ENCODE peak calls at places on chromosome 22, in six cellular contexts. C, L, D, G, F and S are unnamed samples.

GRCh38 chr22:40041738-40042137 is 47.0 kb downstream of the FAM83F start:
- DNase-seq in C (no peak), L (no peak), D (no peak), G (no peak), F (no peak), S (no peak)

GRCh38 chr22:45587638-45588481 is 83.8 kb upstream of the ATXN10 start:
- DNase-seq in C (no peak), L (peak; percentile 12), D (no peak), G (no peak), F (no peak), S (no peak)

GRCh38 chr22:31160328-31160978 is 471 bp downstream of the RNF185 start:
- DNase-seq in C (peak; percentile 49), L (no peak), D (no peak), G (no peak), F (no peak), S (no peak)

GRCh38 chr22:29790061-29790460 is 22.9 kb downstream of the UQCR10 start:
- DNase-seq in C (no peak), L (no peak), D (no peak), G (no peak), F (no peak), S (no peak)

GRCh38 chr22:35835267-35835997 is 117.8 kb downstream of the APOL5 start:
- DNase-seq in C (no peak), L (no peak), D (no peak), G (no peak), F (no peak), S (no peak)

GRCh38 chr22:40123387-40123786 is 54.3 kb upstream of the TNRC6B start:
- DNase-seq in C (no peak), L (no peak), D (no peak), G (no peak), F (no peak), S (no peak)

GRCh38 chr22:48031589-48031988 is 1269.1 kb downstream of the TBC1D22A start:
- DNase-seq in C (no peak), L (no peak), D (no peak), G (no peak), F (no peak), S (no peak)

GRCh38 chr22:17872491-17872890 is 98.2 kb upstream of the BID start:
- DNase-seq in C (no peak), L (no peak), D (no peak), G (no peak), F (no peak), S (no peak)

GRCh38 chr22:39967996-39968968 is 8.1 kb downstream of the TMA7B start:
- DNase-seq in C (no peak), L (no peak), D (peak; percentile 62), G (no peak), F (no peak), S (no peak)

GRCh38 chr22:32617271-32617670 is 142.7 kb downstream of the FBXO7 start:
- DNase-seq in C (no peak), L (no peak), D (no peak), G (no peak), F (no peak), S (no peak)

GRCh38 chr22:48653306-48653705 is 1174.4 kb downstream of the BRD1 start:
- DNase-seq in C (no peak), L (no peak), D (no peak), G (no peak), F (no peak), S (no peak)

GRCh38 chr22:46592390-46592872 is 27.8 kb upstream of the GRAMD4 start:
- DNase-seq in C (no peak), L (peak; percentile 70), D (peak; percentile 56), G (peak; percentile 64), F (no peak), S (no peak)

GRCh38 chr22:28855355-28856094 is 27.8 kb upstream of the ZNRF3 start:
- DNase-seq in C (peak; percentile 71), L (no peak), D (peak; percentile 79), G (no peak), F (peak; percentile 42), S (peak; percentile 34)

GRCh38 chr22:49760280-49760629 is 67.4 kb downstream of the BRD1 start:
- DNase-seq in C (no peak), L (no peak), D (peak; percentile 21), G (no peak), F (no peak), S (peak; percentile 3)

GRCh38 chr22:21669026-21669425 is 3.2 kb downstream of the PPIL2 start:
- DNase-seq in C (no peak), L (no peak), D (no peak), G (no peak), F (no peak), S (no peak)

GRCh38 chr22:44578516-44579230 is 80.6 kb upstream of the RTL6 start:
- DNase-seq in C (no peak), L (peak; percentile 18), D (no peak), G (no peak), F (no peak), S (no peak)

GRCh38 chr22:19361501-19362103 is 69.9 kb downstream of the HIRA start:
- DNase-seq in C (no peak), L (no peak), D (no peak), G (peak; percentile 41), F (no peak), S (no peak)

GRCh38 chr22:40423882-40424640 is 53.7 kb downstream of the SGSM3 start:
- DNase-seq in C (no peak), L (peak; percentile 21), D (no peak), G (no peak), F (no peak), S (no peak)

GRCh38 chr22:46914916-46915894 is 152.8 kb downstream of the TBC1D22A start:
- DNase-seq in C (no peak), L (no peak), D (no peak), G (no peak), F (no peak), S (no peak)

GRCh38 chr22:33389927-33390326 is 331.7 kb upstream of the SYN3 start:
- DNase-seq in C (no peak), L (no peak), D (no peak), G (no peak), F (no peak), S (no peak)

GRCh38 chr22:34960005-34960404 is 106.0 kb upstream of the ISX start:
- DNase-seq in C (no peak), L (no peak), D (no peak), G (no peak), F (no peak), S (no peak)

GRCh38 chr22:48758021-48758561 is 1069.6 kb downstream of the BRD1 start:
- DNase-seq in C (no peak), L (peak; percentile 30), D (peak; percentile 45), G (no peak), F (peak; percentile 25), S (peak; percentile 7)

GRCh38 chr22:29143848-29144785 is 61.6 kb upstream of the EMID1 start:
- DNase-seq in C (peak; percentile 50), L (no peak), D (no peak), G (no peak), F (peak; percentile 21), S (no peak)

GRCh38 chr22:37365950-37366349 is 61.3 kb downstream of the ELFN2 start:
- DNase-seq in C (no peak), L (no peak), D (no peak), G (no peak), F (no peak), S (no peak)

GRCh38 chr22:37366601-37367000 is 60.7 kb downstream of the ELFN2 start:
- DNase-seq in C (no peak), L (no peak), D (no peak), G (no peak), F (no peak), S (no peak)

GRCh38 chr22:37362618-37363017 is 64.7 kb downstream of the ELFN2 start:
- DNase-seq in C (no peak), L (no peak), D (no peak), G (no peak), F (no peak), S (no peak)

GRCh38 chr22:37368058-37368457 is 59.2 kb downstream of the ELFN2 start:
- DNase-seq in C (no peak), L (no peak), D (no peak), G (no peak), F (no peak), S (no peak)

DNA sequence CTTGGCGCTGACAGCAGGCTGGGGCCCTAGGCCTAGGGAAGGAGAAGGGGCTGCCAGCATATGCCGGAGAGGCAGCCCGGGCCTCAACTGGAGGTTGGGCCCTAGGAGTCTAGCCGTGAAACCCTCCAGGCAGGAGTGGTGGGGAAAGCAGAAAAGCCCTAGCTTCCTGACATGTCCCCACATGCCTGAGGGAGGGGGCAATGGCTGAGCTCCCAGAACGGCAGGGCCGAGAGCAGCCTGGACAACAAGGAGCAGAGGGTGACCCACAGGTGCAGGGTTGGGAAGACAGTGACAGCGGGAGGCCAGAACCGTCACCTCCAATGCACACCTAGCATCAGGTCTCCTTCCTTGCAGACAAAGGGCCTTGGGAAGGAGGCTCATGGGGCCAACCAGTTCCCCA is 63.7 kb downstream of the ELFN2 start:
- DNase-seq in C (no peak), L (no peak), D (no peak), G (no peak), F (no peak), S (no peak)
- TF ChIP-seq CTCF in C (no peak), L (no peak), D (no peak), G (no peak), F (no peak), S (no peak)

GRCh38 chr22:41448189-41448808 is 1.7 kb upstream of the TOB2 start:
- DNase-seq in C (peak; percentile 98), L (peak; percentile 96), D (peak; percentile 98), G (peak; percentile 77), F (peak; percentile 96), S (peak; percentile 83)
- TF ChIP-seq CTCF in C (no peak), L (no peak), D (no peak), G (no peak), F (no peak), S (no peak)

GRCh38 chr22:22702159-22702873 is 57.9 kb downstream of the GGTLC2 start:
- DNase-seq in C (no peak), L (no peak), D (peak; percentile 79), G (no peak), F (no peak), S (peak; percentile 20)
- TF ChIP-seq CTCF in C (peak; percentile 44), L (peak; percentile 21), D (peak; percentile 78), G (no peak), F (no peak), S (peak; percentile 64)

GRCh38 chr22:38944653-38945052 is 12.8 kb upstream of the APOBEC3A start:
- DNase-seq in C (no peak), L (no peak), D (no peak), G (no peak), F (peak; percentile 3), S (no peak)

GRCh38 chr22:38941488-38941987 is 15.9 kb upstream of the APOBEC3A start:
- DNase-seq in C (no peak), L (peak; percentile 78), D (no peak), G (peak; percentile 35), F (peak; percentile 25), S (no peak)

GRCh38 chr22:38943882-38944281 is 13.5 kb upstream of the APOBEC3A start:
- DNase-seq in C (no peak), L (no peak), D (no peak), G (no peak), F (no peak), S (no peak)

GRCh38 chr22:38942702-38943101 is 14.7 kb upstream of the APOBEC3A start:
- DNase-seq in C (no peak), L (no peak), D (no peak), G (no peak), F (peak; percentile 18), S (no peak)

DNA sequence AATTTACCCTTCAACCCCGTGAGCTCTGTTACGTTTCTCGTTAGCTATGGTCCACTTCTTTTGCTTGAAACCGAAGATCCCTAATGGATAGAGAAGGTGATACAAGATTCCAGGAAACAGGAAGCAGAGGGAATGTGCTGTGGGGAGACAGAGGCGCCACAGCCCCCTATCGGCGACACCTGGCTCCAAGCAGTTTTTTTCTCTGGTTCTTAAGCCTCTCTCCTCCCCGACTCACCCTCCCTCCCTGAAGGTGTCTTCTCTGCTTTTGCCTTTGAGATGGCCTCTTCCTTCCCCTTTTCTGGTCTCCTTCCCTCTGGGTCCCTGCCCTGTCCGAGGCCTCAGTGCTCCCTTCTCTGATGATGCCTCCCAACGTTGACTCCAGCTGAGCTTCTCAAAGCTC is 14.2 kb upstream of the APOBEC3A start:
- DNase-seq in C (no peak), L (no peak), D (no peak), G (no peak), F (peak; percentile 17), S (no peak)
- TF ChIP-seq CTCF in C (peak; percentile 17), L (no peak), D (peak; percentile 71), G (no peak), F (no peak), S (no peak)